ENCODE peak calls at places on chromosomes 12 and 14, in six cellular contexts. I is fibroblast of pulmonary artery, M is psoas muscle, O is transverse colon, C is nephron progenitor cell, A is foreskin fibroblast. K is an unnamed sample.

GRCh38 chr12:115507951-115508722 is 769.4 kb downstream of the MED13L start:
- DNase-seq in I (no peak), M (no peak), O (peak; percentile 7), C (no peak), A (no peak), K (no peak)

GRCh38 chr14:31300296-31300695 is 92.7 kb upstream of the HECTD1 start:
- DNase-seq in I (no peak), M (no peak), O (no peak), C (no peak), A (no peak), K (no peak)

GRCh38 chr14:64187331-64187730 is 106.8 kb downstream of the ESR2 start:
- DNase-seq in I (no peak), M (no peak), O (no peak), C (no peak), A (no peak), K (no peak)

GRCh38 chr14:75456069-75457023 is 28.5 kb downstream of the JDP2 start:
- DNase-seq in I (no peak), M (no peak), O (peak; percentile 48), C (no peak), A (no peak), K (no peak)

GRCh38 chr12:68280240-68280639 is 26.8 kb upstream of the IL22 start:
- DNase-seq in I (no peak), M (no peak), O (no peak), C (no peak), A (no peak), K (no peak)

GRCh38 chr12:28578833-28579252 is 388.6 kb downstream of the CCDC91 start:
- DNase-seq in I (no peak), M (no peak), O (no peak), C (no peak), A (peak; percentile 20), K (no peak)

GRCh38 chr14:39762576-39763401 is 330.6 kb upstream of the FBXO33 start:
- DNase-seq in I (peak; percentile 5), M (no peak), O (no peak), C (no peak), A (no peak), K (no peak)

GRCh38 chr12:104622942-104623341 is 166.2 kb downstream of the CHST11 start:
- DNase-seq in I (no peak), M (no peak), O (no peak), C (no peak), A (no peak), K (no peak)

GRCh38 chr12:43551271-43551970 is 582 bp downstream of the ADAMTS20 start:
- DNase-seq in I (no peak), M (no peak), O (no peak), C (peak; percentile 60), A (no peak), K (no peak)

GRCh38 chr12:52903285-52903854 is 1.5 kb downstream of the KRT8 start:
- DNase-seq in I (peak; percentile 82), M (peak; percentile 77), O (peak; percentile 83), C (peak; percentile 89), A (peak; percentile 38), K (peak; percentile 89)

DNA sequence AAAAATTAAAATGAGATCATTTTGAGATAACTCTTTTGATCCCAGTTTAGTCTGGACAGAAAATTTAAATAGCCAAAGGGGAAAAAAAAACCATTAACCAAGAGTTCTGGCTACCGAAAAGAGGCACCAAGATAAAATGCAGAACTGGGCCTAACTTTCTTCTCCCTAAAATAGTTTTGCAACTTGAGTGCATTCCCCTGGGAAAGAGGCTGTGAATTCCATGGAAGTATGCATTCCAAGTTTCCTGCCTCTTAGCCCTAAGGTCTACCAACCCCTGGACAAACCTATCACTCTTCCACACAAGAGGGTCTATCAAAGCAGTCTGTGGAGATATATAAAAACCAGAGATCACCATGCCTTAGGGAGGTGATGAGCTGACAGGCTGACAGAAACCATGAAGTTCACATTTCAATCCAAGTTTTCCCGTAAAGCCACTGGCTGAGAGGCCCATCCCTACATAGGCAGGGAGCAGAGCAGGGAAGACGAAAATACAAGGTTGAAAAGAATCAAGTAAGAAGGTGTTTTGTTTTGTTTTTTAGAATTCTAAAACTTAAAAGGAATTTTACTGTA is 33.8 kb downstream of the DCP1B start:
- DNase-seq in I (peak; percentile 8), M (no peak), O (no peak), C (no peak), A (no peak), K (no peak)
- TF ChIP-seq CTCF in I (no peak), M (no peak), O (no peak), C (no peak), A (no peak), K (no peak)

GRCh38 chr12:46462641-46463355 is 90.2 kb upstream of the SLC38A2 start:
- DNase-seq in I (no peak), M (no peak), O (no peak), C (no peak), A (no peak), K (no peak)
- TF ChIP-seq CTCF in I (no peak), M (no peak), O (no peak), C (no peak), A (no peak), K (no peak)

GRCh38 chr12:127230843-127231260 is 1036.1 kb upstream of the TMEM132C start:
- DNase-seq in I (peak; percentile 90), M (no peak), O (no peak), C (no peak), A (peak; percentile 98), K (no peak)
- TF ChIP-seq CTCF in I (no peak), M (no peak), O (no peak), C (no peak), A (no peak), K (no peak)

DNA sequence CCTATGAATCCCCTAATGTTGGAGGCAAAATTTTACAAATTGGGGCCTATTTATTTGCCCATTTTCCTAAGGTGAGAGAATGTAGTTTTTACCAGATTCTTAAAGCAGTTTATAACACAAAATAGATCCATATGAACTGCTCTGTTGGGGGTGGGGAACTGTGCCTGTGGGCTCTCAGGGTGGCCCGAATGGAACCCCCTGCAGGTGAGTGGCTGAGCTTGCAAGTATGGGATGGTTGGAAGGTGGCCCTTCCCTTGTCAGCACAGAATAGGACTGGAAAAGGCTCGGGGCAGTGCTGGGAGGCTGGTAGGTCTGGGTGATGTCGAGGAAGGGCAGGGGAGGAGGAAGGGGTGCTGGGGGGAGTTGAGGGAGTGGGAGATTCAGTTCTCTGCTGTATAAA is 4.9 kb downstream of the VSX2 start:
- DNase-seq in I (no peak), M (no peak), O (no peak), C (no peak), A (no peak), K (no peak)
- TF ChIP-seq CTCF in I (no peak), M (no peak), O (no peak), C (no peak), A (no peak), K (no peak)

DNA sequence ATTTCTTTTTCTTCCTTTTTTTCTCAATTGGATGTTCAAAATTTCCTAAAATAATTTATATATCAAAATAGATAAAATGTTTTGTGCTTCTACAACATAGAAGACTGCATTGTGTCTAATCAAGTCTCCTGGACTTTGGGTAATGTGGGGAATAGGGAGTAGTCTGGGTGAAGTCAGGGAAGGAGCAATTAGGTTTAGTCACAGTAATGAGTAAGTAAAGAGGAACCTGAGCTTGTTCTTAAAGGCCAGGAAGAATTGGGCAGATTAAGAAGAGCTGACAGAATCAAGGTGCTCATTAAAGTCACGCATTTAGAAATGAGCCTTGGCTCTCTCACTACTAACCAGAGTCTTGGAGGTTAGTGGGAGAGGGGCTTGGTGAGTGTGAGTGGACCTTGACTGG is 233.3 kb upstream of the SSTR1 start:
- DNase-seq in I (no peak), M (no peak), O (no peak), C (no peak), A (peak; percentile 10), K (no peak)
- TF ChIP-seq CTCF in I (no peak), M (no peak), O (no peak), C (no peak), A (no peak), K (no peak)

GRCh38 chr12:85955127-85955526 is 81.0 kb downstream of the NTS start:
- DNase-seq in I (peak; percentile 45), M (no peak), O (no peak), C (no peak), A (no peak), K (no peak)
- TF ChIP-seq CTCF in I (peak; percentile 41), M (no peak), O (no peak), C (no peak), A (no peak), K (no peak)

GRCh38 chr14:32366256-32366655 is 37.2 kb downstream of the AKAP6 start:
- DNase-seq in I (peak; percentile 71), M (no peak), O (no peak), C (peak; percentile 3), A (peak; percentile 51), K (no peak)
- TF ChIP-seq CTCF in I (peak; percentile 30), M (no peak), O (no peak), C (peak; percentile 11), A (peak; percentile 27), K (no peak)

GRCh38 chr14:47536341-47536740 is 139.1 kb downstream of the MDGA2 start:
- DNase-seq in I (no peak), M (no peak), O (no peak), C (no peak), A (no peak), K (no peak)

GRCh38 chr14:47541652-47542051 is 133.8 kb downstream of the MDGA2 start:
- DNase-seq in I (no peak), M (no peak), O (no peak), C (no peak), A (no peak), K (no peak)

DNA sequence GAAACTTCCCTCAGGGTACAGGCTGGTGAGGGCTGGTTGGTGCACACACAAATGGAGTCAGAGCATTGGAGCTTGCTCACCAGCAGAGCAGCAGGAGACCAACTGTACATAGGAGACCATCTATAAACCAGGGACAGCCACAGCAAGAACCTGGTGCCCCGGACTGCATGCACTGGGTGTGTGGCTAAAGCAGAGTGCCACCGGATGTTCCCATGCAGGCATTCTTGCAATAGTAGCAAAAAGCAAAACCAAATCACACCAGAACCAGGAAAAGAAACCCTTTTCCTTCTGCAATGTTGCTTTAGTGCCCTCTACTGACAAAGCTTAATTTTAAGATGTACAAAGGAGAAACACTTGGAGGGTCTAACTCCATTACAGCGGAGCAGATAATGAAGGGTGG is 136.3 kb downstream of the MDGA2 start:
- DNase-seq in I (peak; percentile 1), M (no peak), O (no peak), C (no peak), A (no peak), K (no peak)
- TF ChIP-seq CTCF in I (no peak), M (no peak), O (no peak), C (peak; percentile 25), A (no peak), K (no peak)